ENCODE peak calls at places on chromosomes 11 and 22, in nine cellular contexts. V is fibroblast of the aortic adventitia; Q is fibroblast of pulmonary artery; M is stimulated activated CD4-positive, alpha-beta T cell treated with anti-CD3 and anti-CD28 coated beads, TNF-alpha, amount 100 ng/mL, for 24 hours; B is NAMALWA; K is mesenchymal stem cell; J is activated CD8-positive, alpha-beta memory T cell treated with anti-CD3 and anti-CD28 coated beads for 24 hours; N is thoracic aorta; P is effector memory CD8-positive, alpha-beta T cell. D is an unnamed sample.

GRCh38 chr11:134759314-134759713 is 347.3 kb upstream of the B3GAT1 start:
- DNase-seq in V (no peak), N (no peak), M (no peak), B (no peak), K (no peak), Q (no peak), J (no peak), P (no peak), D (no peak)

GRCh38 chr22:35609261-35609660 is 7.9 kb downstream of the MB start:
- DNase-seq in N (no peak), V (no peak), B (no peak), M (no peak), P (no peak), K (no peak), Q (no peak), J (no peak), D (no peak)

GRCh38 chr11:119683783-119684182 is 45.2 kb downstream of the NECTIN1 start:
- DNase-seq in M (no peak), Q (no peak), B (no peak), J (no peak), P (no peak), N (no peak), V (no peak), K (no peak), D (peak)

GRCh38 chr11:116946414-116946813 is 109.0 kb upstream of the APOA1 start:
- DNase-seq in Q (peak), J (no peak), M (no peak), N (no peak), P (no peak), K (peak), V (peak), B (no peak), D (peak)

GRCh38 chr11:27718346-27718852 is 18.1 kb upstream of the BDNF start:
- DNase-seq in B (no peak), J (no peak), V (peak), P (no peak), K (peak), M (no peak), N (no peak), Q (peak), D (peak)

GRCh38 chr11:96263361-96263763 is 79.6 kb downstream of the MAML2 start:
- DNase-seq in B (no peak), N (no peak), J (no peak), P (no peak), V (peak), M (no peak), K (peak), Q (peak), D (peak)

GRCh38 chr11:68340003-68340767 is 27.8 kb downstream of the LRP5 start:
- DNase-seq in N (no peak), V (no peak), J (no peak), M (no peak), Q (no peak), P (peak), K (no peak), B (peak), D (no peak)

GRCh38 chr11:2898366-2899079 is 12.9 kb upstream of the CDKN1C start:
- DNase-seq in Q (peak), J (peak), P (peak), M (peak), B (no peak), V (peak), N (no peak), K (peak), D (peak)

GRCh38 chr11:88259431-88259830 is 78.1 kb downstream of the CTSC start:
- DNase-seq in M (no peak), B (no peak), Q (no peak), K (no peak), J (no peak), N (no peak), P (no peak), V (no peak), D (no peak)

GRCh38 chr11:1761857-1762536 is 1.7 kb downstream of the CTSD start:
- DNase-seq in B (no peak), J (no peak), P (no peak), N (no peak), K (no peak), M (no peak), Q (no peak), V (no peak), D (peak)

GRCh38 chr11:44866301-44866700 is 84.4 kb downstream of the TP53I11 start:
- DNase-seq in K (no peak), P (no peak), M (no peak), Q (no peak), B (no peak), N (no peak), V (no peak), J (no peak), D (no peak)

GRCh38 chr11:1275021-1275420 is 34.4 kb downstream of the TOLLIP start:
- DNase-seq in N (no peak), B (no peak), K (no peak), V (no peak), P (no peak), Q (no peak), M (no peak), J (no peak), D (no peak)

GRCh38 chr22:25060522-25061071 is 108.1 kb downstream of the KIAA1671 start:
- DNase-seq in B (no peak), Q (no peak), M (peak), N (no peak), J (peak), P (no peak), K (no peak), V (peak), D (peak)

GRCh38 chr11:29093416-29093815 is 923.4 kb downstream of the KCNA4 start:
- DNase-seq in V (peak), N (no peak), B (no peak), P (no peak), K (peak), Q (peak), J (no peak), M (no peak), D (peak)

GRCh38 chr11:89381094-89381493 is 110.1 kb downstream of the NOX4 start:
- DNase-seq in J (no peak), Q (peak), N (peak), K (peak), B (no peak), V (peak), M (no peak), P (no peak), D (peak)

GRCh38 chr11:128884703-128885338 is 6.3 kb upstream of the KCNJ5 start:
- DNase-seq in N (no peak), V (peak), P (peak), J (peak), M (no peak), Q (peak), K (peak), B (peak), D (peak)

GRCh38 chr22:39519681-39520053 is 695 bp upstream of the ATF4 start:
- DNase-seq in B (no peak), P (peak), N (no peak), M (no peak), J (no peak), V (peak), K (peak), Q (no peak), D (peak)

GRCh38 chr11:120203626-120204025 is 7.2 kb upstream of the OAF start:
- DNase-seq in N (no peak), Q (no peak), M (no peak), B (no peak), J (no peak), V (no peak), K (no peak), P (no peak), D (no peak)